ENCODE peak calls at places on chromosomes 7 and 10, in ten cellular contexts. One of them, this sample, is unnamed.

GRCh38 chr7:2990949-2991470 is 52.7 kb downstream of the CARD11 start:
- DNase-seq in hepatocyte: no peak
- DNase-seq in hepatic stellate cell: no peak
- DNase-seq in suprapubic skin: no peak
- DNase-seq in left cardiac atrium: no peak
- DNase-seq in HFFc6: no peak
- DNase-seq in Caco-2: no peak
- DNase-seq in CD8-positive, alpha-beta memory T cell: no peak
- DNase-seq in uterus: no peak
- DNase-seq in NAMALWA: no peak
- DNase-seq in this sample: no peak

GRCh38 chr7:90698616-90699015 is 102.5 kb downstream of the CDK14 start:
- DNase-seq in left cardiac atrium: no peak
- DNase-seq in uterus: no peak
- DNase-seq in hepatic stellate cell: no peak
- DNase-seq in NAMALWA: no peak
- DNase-seq in HFFc6: no peak
- DNase-seq in Caco-2: no peak
- DNase-seq in CD8-positive, alpha-beta memory T cell: no peak
- DNase-seq in suprapubic skin: no peak
- DNase-seq in hepatocyte: no peak
- DNase-seq in this sample: peak; percentile 15

GRCh38 chr7:41861642-41862041 is 158.8 kb upstream of the INHBA start:
- DNase-seq in suprapubic skin: no peak
- DNase-seq in uterus: no peak
- DNase-seq in HFFc6: no peak
- DNase-seq in left cardiac atrium: no peak
- DNase-seq in hepatocyte: no peak
- DNase-seq in hepatic stellate cell: no peak
- DNase-seq in NAMALWA: no peak
- DNase-seq in CD8-positive, alpha-beta memory T cell: no peak
- DNase-seq in Caco-2: no peak
- DNase-seq in this sample: no peak

GRCh38 chr10:85067955-85068354 is 739.6 kb downstream of the CCSER2 start:
- DNase-seq in uterus: no peak
- DNase-seq in left cardiac atrium: no peak
- DNase-seq in NAMALWA: no peak
- DNase-seq in hepatocyte: no peak
- DNase-seq in CD8-positive, alpha-beta memory T cell: no peak
- DNase-seq in Caco-2: no peak
- DNase-seq in suprapubic skin: no peak
- DNase-seq in HFFc6: no peak
- DNase-seq in hepatic stellate cell: no peak
- DNase-seq in this sample: no peak

GRCh38 chr7:124762611-124763143 is 2.9 kb downstream of the GPR37 start:
- DNase-seq in hepatocyte: peak; percentile 20
- DNase-seq in uterus: peak; percentile 27
- DNase-seq in hepatic stellate cell: no peak
- DNase-seq in HFFc6: no peak
- DNase-seq in left cardiac atrium: no peak
- DNase-seq in CD8-positive, alpha-beta memory T cell: no peak
- DNase-seq in Caco-2: no peak
- DNase-seq in suprapubic skin: no peak
- DNase-seq in NAMALWA: no peak
- DNase-seq in this sample: peak; percentile 91

GRCh38 chr10:1434202-1434601 is 303.1 kb downstream of the ADARB2 start:
- DNase-seq in hepatic stellate cell: no peak
- DNase-seq in HFFc6: no peak
- DNase-seq in suprapubic skin: no peak
- DNase-seq in left cardiac atrium: no peak
- DNase-seq in CD8-positive, alpha-beta memory T cell: no peak
- DNase-seq in hepatocyte: no peak
- DNase-seq in uterus: no peak
- DNase-seq in NAMALWA: no peak
- DNase-seq in Caco-2: no peak
- DNase-seq in this sample: peak; percentile 2

GRCh38 chr7:138436388-138436787 is 23.7 kb upstream of the TRIM24 start:
- DNase-seq in suprapubic skin: no peak
- DNase-seq in hepatocyte: no peak
- DNase-seq in uterus: no peak
- DNase-seq in left cardiac atrium: no peak
- DNase-seq in hepatic stellate cell: no peak
- DNase-seq in CD8-positive, alpha-beta memory T cell: no peak
- DNase-seq in HFFc6: no peak
- DNase-seq in Caco-2: no peak
- DNase-seq in NAMALWA: no peak
- DNase-seq in this sample: no peak

GRCh38 chr7:51016546-51016945 is 233.8 kb upstream of the GRB10 start:
- DNase-seq in left cardiac atrium: no peak
- DNase-seq in Caco-2: no peak
- DNase-seq in NAMALWA: no peak
- DNase-seq in HFFc6: no peak
- DNase-seq in suprapubic skin: peak; percentile 57
- DNase-seq in uterus: no peak
- DNase-seq in hepatocyte: no peak
- DNase-seq in CD8-positive, alpha-beta memory T cell: no peak
- DNase-seq in hepatic stellate cell: no peak
- DNase-seq in this sample: no peak

GRCh38 chr7:155066417-155066950 is 3.6 kb upstream of the HTR5A start:
- DNase-seq in uterus: peak; percentile 14
- DNase-seq in hepatic stellate cell: peak; percentile 27
- DNase-seq in NAMALWA: no peak
- DNase-seq in left cardiac atrium: no peak
- DNase-seq in Caco-2: no peak
- DNase-seq in hepatocyte: no peak
- DNase-seq in suprapubic skin: no peak
- DNase-seq in HFFc6: peak; percentile 67
- DNase-seq in CD8-positive, alpha-beta memory T cell: no peak
- DNase-seq in this sample: peak; percentile 63

GRCh38 chr7:138970979-138971378 is 10.2 kb downstream of the KIAA1549 start:
- DNase-seq in suprapubic skin: peak; percentile 56
- DNase-seq in NAMALWA: no peak
- DNase-seq in HFFc6: no peak
- DNase-seq in hepatic stellate cell: no peak
- DNase-seq in hepatocyte: no peak
- DNase-seq in Caco-2: no peak
- DNase-seq in uterus: no peak
- DNase-seq in left cardiac atrium: no peak
- DNase-seq in CD8-positive, alpha-beta memory T cell: no peak
- DNase-seq in this sample: no peak

GRCh38 chr7:121452400-121452799 is 56.3 kb upstream of the FAM3C start:
- DNase-seq in Caco-2: no peak
- DNase-seq in hepatic stellate cell: no peak
- DNase-seq in uterus: no peak
- DNase-seq in left cardiac atrium: no peak
- DNase-seq in hepatocyte: no peak
- DNase-seq in NAMALWA: no peak
- DNase-seq in CD8-positive, alpha-beta memory T cell: no peak
- DNase-seq in HFFc6: no peak
- DNase-seq in suprapubic skin: no peak
- DNase-seq in this sample: no peak

GRCh38 chr10:12427276-12427675 is 77.9 kb downstream of the CAMK1D start:
- DNase-seq in Caco-2: no peak
- DNase-seq in left cardiac atrium: no peak
- DNase-seq in suprapubic skin: no peak
- DNase-seq in CD8-positive, alpha-beta memory T cell: no peak
- DNase-seq in hepatocyte: no peak
- DNase-seq in uterus: no peak
- DNase-seq in NAMALWA: no peak
- DNase-seq in hepatic stellate cell: no peak
- DNase-seq in HFFc6: no peak
- DNase-seq in this sample: no peak

GRCh38 chr10:63760708-63761047 is 239.5 kb downstream of the REEP3 start:
- DNase-seq in uterus: no peak
- DNase-seq in hepatic stellate cell: no peak
- DNase-seq in NAMALWA: no peak
- DNase-seq in suprapubic skin: no peak
- DNase-seq in left cardiac atrium: no peak
- DNase-seq in Caco-2: no peak
- DNase-seq in HFFc6: no peak
- DNase-seq in hepatocyte: no peak
- DNase-seq in CD8-positive, alpha-beta memory T cell: no peak
- DNase-seq in this sample: no peak